ENCODE peak calls at places on chromosomes 5 and 9, in four cellular contexts. One of them, this sample, is unnamed.

GRCh38 chr5:14178091-14178490 is 34.9 kb downstream of the TRIO start:
- DNase-seq in K562: no peak
- DNase-seq in HepG2: no peak
- DNase-seq in H1: no peak
- DNase-seq in this sample: no peak

GRCh38 chr5:9924614-9925013 is 294.5 kb upstream of the TAS2R1 start:
- DNase-seq in HepG2: no peak
- DNase-seq in K562: no peak
- DNase-seq in H1: no peak
- DNase-seq in this sample: peak

GRCh38 chr5:10649518-10650410 is 85.9 kb downstream of the ANKRD33B start:
- DNase-seq in K562: no peak
- DNase-seq in H1: no peak
- DNase-seq in HepG2: no peak
- DNase-seq in this sample: no peak

GRCh38 chr9:27184556-27185351 is 75.7 kb downstream of the TEK start:
- DNase-seq in H1: no peak
- DNase-seq in K562: no peak
- DNase-seq in HepG2: no peak
- DNase-seq in this sample: no peak

GRCh38 chr5:142492781-142493281 is 168.0 kb upstream of the SPRY4 start:
- DNase-seq in K562: no peak
- DNase-seq in H1: no peak
- DNase-seq in HepG2: no peak
- DNase-seq in this sample: no peak

GRCh38 chr5:15044521-15044920 is 172.9 kb upstream of the ANKH start:
- DNase-seq in HepG2: no peak
- DNase-seq in H1: no peak
- DNase-seq in K562: no peak
- DNase-seq in this sample: no peak

GRCh38 chr5:54862036-54862435 is 123.4 kb downstream of the ESM1 start:
- DNase-seq in HepG2: no peak
- DNase-seq in H1: no peak
- DNase-seq in K562: peak
- DNase-seq in this sample: no peak

GRCh38 chr5:14920121-14920520 is 48.5 kb upstream of the ANKH start:
- DNase-seq in H1: no peak
- DNase-seq in HepG2: no peak
- DNase-seq in K562: no peak
- DNase-seq in this sample: no peak

GRCh38 chr9:99050292-99050911 is 54.5 kb upstream of the TGFBR1 start:
- DNase-seq in H1: no peak
- DNase-seq in K562: peak
- DNase-seq in HepG2: peak
- DNase-seq in this sample: peak

GRCh38 chr9:13717356-13718057 is 438.0 kb upstream of the MPDZ start:
- DNase-seq in H1: no peak
- DNase-seq in K562: no peak
- DNase-seq in HepG2: no peak
- DNase-seq in this sample: no peak

GRCh38 chr9:117488659-117489058 is 73.8 kb upstream of the ASTN2 start:
- DNase-seq in K562: no peak
- DNase-seq in H1: no peak
- DNase-seq in HepG2: no peak
- DNase-seq in this sample: no peak

GRCh38 chr5:124707516-124707915 is 38.9 kb downstream of the ZNF608 start:
- DNase-seq in K562: no peak
- DNase-seq in H1: no peak
- DNase-seq in HepG2: no peak
- DNase-seq in this sample: no peak

GRCh38 chr5:125412051-125412560 is 665.7 kb upstream of the ZNF608 start:
- DNase-seq in K562: no peak
- DNase-seq in HepG2: no peak
- DNase-seq in H1: no peak
- DNase-seq in this sample: no peak

GRCh38 chr5:147748590-147748989 is 33.9 kb downstream of the JAKMIP2 start:
- DNase-seq in H1: peak
- DNase-seq in K562: no peak
- DNase-seq in HepG2: no peak
- DNase-seq in this sample: no peak

GRCh38 chr9:89999534-90000370 is 394.9 kb downstream of the GADD45G start:
- DNase-seq in K562: no peak
- DNase-seq in H1: no peak
- DNase-seq in HepG2: peak
- DNase-seq in this sample: peak
- TF ChIP-seq RNF2 in K562: no peak
- TF ChIP-seq RNF2 in H1: no peak
- TF ChIP-seq RNF2 in HepG2: peak
- TF ChIP-seq RNF2 in this sample: no peak

GRCh38 chr9:22416692-22417060 is 29.9 kb upstream of the DMRTA1 start:
- DNase-seq in H1: no peak
- DNase-seq in K562: no peak
- DNase-seq in HepG2: no peak
- DNase-seq in this sample: no peak
- TF ChIP-seq HDAC2 in H1: no peak
- TF ChIP-seq HDAC2 in K562: no peak
- TF ChIP-seq HDAC2 in HepG2: no peak
- TF ChIP-seq HDAC2 in this sample: no peak

DNA sequence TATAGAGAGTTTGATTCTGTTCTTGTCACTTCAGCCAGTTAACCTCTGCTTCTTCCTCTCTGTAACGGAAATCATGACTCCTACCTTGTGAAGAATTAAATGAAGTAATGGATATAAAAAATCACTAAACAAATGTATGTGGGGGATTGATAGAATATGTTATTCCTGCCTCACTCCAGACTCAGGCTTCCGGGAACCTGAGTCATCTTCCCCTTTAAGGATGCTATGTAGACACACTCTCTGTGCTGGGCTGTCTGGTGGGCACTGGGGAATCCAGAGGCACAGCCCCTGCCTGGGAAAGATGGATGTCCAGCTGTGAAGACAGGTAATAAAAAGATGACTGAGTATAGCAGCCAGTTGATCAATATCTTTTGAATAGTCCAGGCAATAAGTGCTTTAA is 77.4 kb downstream of the ZNF618 start:
- DNase-seq in H1: no peak
- DNase-seq in K562: no peak
- DNase-seq in HepG2: no peak
- DNase-seq in this sample: no peak
- TF ChIP-seq RNF2 in H1: no peak
- TF ChIP-seq RNF2 in K562: no peak
- TF ChIP-seq RNF2 in HepG2: no peak
- TF ChIP-seq RNF2 in this sample: no peak

GRCh38 chr5:73906277-73906676 is 280.3 kb downstream of the ARHGEF28 start:
- DNase-seq in H1: no peak
- DNase-seq in HepG2: no peak
- DNase-seq in K562: no peak
- DNase-seq in this sample: no peak
- TF ChIP-seq HDAC2 in H1: no peak
- TF ChIP-seq HDAC2 in HepG2: no peak
- TF ChIP-seq HDAC2 in K562: no peak
- TF ChIP-seq HDAC2 in this sample: no peak

This sample was measured in A549.